ENCODE peak calls at places on chromosome 2, in seven cellular contexts. One of them, this sample, is unnamed.

GRCh38 chr2:96260404-96261260 is 5.2 kb downstream of the TMEM127 start:
- DNase-seq in lower lobe of right lung: peak; percentile 69
- DNase-seq in tibial nerve: no peak
- DNase-seq in HL-60: peak; percentile 82
- DNase-seq in IMR-90: peak; percentile 92
- DNase-seq in HCT116: peak; percentile 82
- DNase-seq in endodermal cell: peak; percentile 91
- DNase-seq in this sample: no peak

GRCh38 chr2:3126171-3126685 is 251.4 kb downstream of the EIPR1 start:
- DNase-seq in IMR-90: no peak
- DNase-seq in lower lobe of right lung: no peak
- DNase-seq in HL-60: no peak
- DNase-seq in HCT116: no peak
- DNase-seq in tibial nerve: no peak
- DNase-seq in endodermal cell: no peak
- DNase-seq in this sample: no peak

GRCh38 chr2:84781942-84782716 is 98.8 kb downstream of the TRABD2A start:
- DNase-seq in HL-60: no peak
- DNase-seq in IMR-90: peak; percentile 15
- DNase-seq in endodermal cell: no peak
- DNase-seq in HCT116: peak; percentile 8
- DNase-seq in lower lobe of right lung: peak; percentile 50
- DNase-seq in tibial nerve: no peak
- DNase-seq in this sample: peak; percentile 16

GRCh38 chr2:48482313-48482712 is 47.6 kb upstream of the STON1 start:
- DNase-seq in IMR-90: peak; percentile 88
- DNase-seq in tibial nerve: no peak
- DNase-seq in HCT116: no peak
- DNase-seq in HL-60: no peak
- DNase-seq in lower lobe of right lung: no peak
- DNase-seq in endodermal cell: no peak
- DNase-seq in this sample: no peak

GRCh38 chr2:735670-736218 is 58.5 kb upstream of the TMEM18 start:
- DNase-seq in tibial nerve: no peak
- DNase-seq in lower lobe of right lung: no peak
- DNase-seq in HL-60: no peak
- DNase-seq in HCT116: no peak
- DNase-seq in endodermal cell: no peak
- DNase-seq in IMR-90: no peak
- DNase-seq in this sample: no peak

GRCh38 chr2:105076121-105076520 is 38.3 kb downstream of the MRPS9 start:
- DNase-seq in HCT116: no peak
- DNase-seq in HL-60: no peak
- DNase-seq in tibial nerve: no peak
- DNase-seq in IMR-90: no peak
- DNase-seq in lower lobe of right lung: no peak
- DNase-seq in endodermal cell: no peak
- DNase-seq in this sample: no peak

GRCh38 chr2:124633812-124634211 is 608.7 kb downstream of the CNTNAP5 start:
- DNase-seq in endodermal cell: no peak
- DNase-seq in HCT116: no peak
- DNase-seq in IMR-90: no peak
- DNase-seq in tibial nerve: no peak
- DNase-seq in HL-60: no peak
- DNase-seq in lower lobe of right lung: no peak
- DNase-seq in this sample: no peak

GRCh38 chr2:134411828-134412638 is 158.2 kb downstream of the MGAT5 start:
- DNase-seq in IMR-90: peak; percentile 86
- DNase-seq in tibial nerve: peak; percentile 38
- DNase-seq in endodermal cell: peak; percentile 88
- DNase-seq in HCT116: peak; percentile 44
- DNase-seq in HL-60: peak; percentile 85
- DNase-seq in lower lobe of right lung: no peak
- DNase-seq in this sample: peak; percentile 83

GRCh38 chr2:9771481-9772017 is 71.7 kb upstream of the TAF1B start:
- DNase-seq in HL-60: no peak
- DNase-seq in HCT116: no peak
- DNase-seq in lower lobe of right lung: no peak
- DNase-seq in endodermal cell: peak; percentile 57
- DNase-seq in IMR-90: peak; percentile 80
- DNase-seq in tibial nerve: no peak
- DNase-seq in this sample: no peak

GRCh38 chr2:102063360-102063947 is 71.7 kb downstream of the IL1R2 start:
- DNase-seq in HL-60: peak; percentile 85
- DNase-seq in endodermal cell: no peak
- DNase-seq in HCT116: no peak
- DNase-seq in IMR-90: peak; percentile 51
- DNase-seq in lower lobe of right lung: peak; percentile 80
- DNase-seq in tibial nerve: no peak
- DNase-seq in this sample: no peak

GRCh38 chr2:42850016-42850805 is 57.8 kb upstream of the HAAO start:
- DNase-seq in endodermal cell: peak; percentile 30
- DNase-seq in HL-60: no peak
- DNase-seq in HCT116: no peak
- DNase-seq in lower lobe of right lung: no peak
- DNase-seq in IMR-90: no peak
- DNase-seq in tibial nerve: no peak
- DNase-seq in this sample: no peak

GRCh38 chr2:101704046-101704466 is 6.5 kb downstream of the MAP4K4 start:
- DNase-seq in HL-60: no peak
- DNase-seq in lower lobe of right lung: no peak
- DNase-seq in endodermal cell: no peak
- DNase-seq in IMR-90: peak; percentile 77
- DNase-seq in tibial nerve: no peak
- DNase-seq in HCT116: no peak
- DNase-seq in this sample: no peak

GRCh38 chr2:216944733-216945132 is 84.9 kb upstream of the TNP1 start:
- DNase-seq in HCT116: no peak
- DNase-seq in IMR-90: no peak
- DNase-seq in lower lobe of right lung: no peak
- DNase-seq in endodermal cell: no peak
- DNase-seq in tibial nerve: no peak
- DNase-seq in HL-60: no peak
- DNase-seq in this sample: no peak

GRCh38 chr2:216951166-216951565 is 91.3 kb upstream of the TNP1 start:
- DNase-seq in endodermal cell: no peak
- DNase-seq in HCT116: no peak
- DNase-seq in tibial nerve: no peak
- DNase-seq in lower lobe of right lung: no peak
- DNase-seq in IMR-90: no peak
- DNase-seq in HL-60: no peak
- DNase-seq in this sample: no peak

GRCh38 chr2:216949685-216950397 is 90.0 kb upstream of the TNP1 start:
- DNase-seq in endodermal cell: no peak
- DNase-seq in IMR-90: no peak
- DNase-seq in tibial nerve: no peak
- DNase-seq in lower lobe of right lung: no peak
- DNase-seq in HCT116: no peak
- DNase-seq in HL-60: no peak
- DNase-seq in this sample: no peak

GRCh38 chr2:216947055-216947454 is 87.2 kb upstream of the TNP1 start:
- DNase-seq in HCT116: no peak
- DNase-seq in tibial nerve: no peak
- DNase-seq in lower lobe of right lung: no peak
- DNase-seq in endodermal cell: no peak
- DNase-seq in IMR-90: no peak
- DNase-seq in HL-60: no peak
- DNase-seq in this sample: no peak

GRCh38 chr2:216950547-216950946 is 90.7 kb upstream of the TNP1 start:
- DNase-seq in endodermal cell: no peak
- DNase-seq in HL-60: no peak
- DNase-seq in tibial nerve: no peak
- DNase-seq in lower lobe of right lung: no peak
- DNase-seq in IMR-90: no peak
- DNase-seq in HCT116: no peak
- DNase-seq in this sample: no peak
- H3K4me3 ChIP-seq in endodermal cell: no peak overlapping the region
- H3K4me3 ChIP-seq in HL-60: no peak overlapping the region
- H3K4me3 ChIP-seq in tibial nerve: no peak overlapping the region
- H3K4me3 ChIP-seq in lower lobe of right lung: no peak overlapping the region
- H3K4me3 ChIP-seq in IMR-90: no peak overlapping the region
- H3K4me3 ChIP-seq in HCT116: no peak overlapping the region
- H3K4me3 ChIP-seq in this sample: no peak overlapping the region

DNA sequence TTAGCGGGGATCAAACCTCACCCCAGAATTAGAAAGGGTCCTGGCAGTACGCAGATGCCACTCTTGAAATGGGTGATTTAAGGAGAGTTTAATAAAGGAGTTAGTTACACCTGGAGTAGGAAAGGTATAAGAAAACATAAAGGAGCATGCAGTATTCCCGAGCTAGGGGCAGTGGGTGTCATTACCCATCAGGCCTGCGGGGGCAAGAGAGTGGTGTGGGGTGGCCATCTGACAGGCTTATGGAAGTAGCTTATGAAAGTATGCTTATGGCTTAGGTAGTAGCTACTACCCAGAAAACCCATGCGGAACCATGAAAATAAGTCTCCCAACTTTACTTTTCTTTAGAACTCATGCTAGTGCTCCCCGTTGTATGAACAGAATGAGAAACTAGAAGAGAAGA is 568.9 kb upstream of the ACVR2A start:
- DNase-seq in HCT116: peak; percentile 21
- DNase-seq in IMR-90: no peak
- DNase-seq in lower lobe of right lung: no peak
- DNase-seq in HL-60: peak; percentile 4
- DNase-seq in endodermal cell: peak; percentile 79
- DNase-seq in tibial nerve: no peak
- DNase-seq in this sample: no peak
- TF ChIP-seq CTCF in HCT116: peak; percentile 55
- TF ChIP-seq CTCF in IMR-90: no peak
- TF ChIP-seq CTCF in lower lobe of right lung: no peak
- TF ChIP-seq CTCF in HL-60: no peak
- TF ChIP-seq CTCF in endodermal cell: peak; percentile 71
- TF ChIP-seq CTCF in tibial nerve: no peak
- TF ChIP-seq CTCF in this sample: peak; percentile 4

GRCh38 chr2:27716301-27717069 is 52.8 kb downstream of the SLC4A1AP start:
- DNase-seq in lower lobe of right lung: no peak
- DNase-seq in HCT116: no peak
- DNase-seq in HL-60: no peak
- DNase-seq in tibial nerve: no peak
- DNase-seq in IMR-90: no peak
- DNase-seq in endodermal cell: peak; percentile 79
- DNase-seq in this sample: no peak

GRCh38 chr2:27715318-27716165 is 51.9 kb downstream of the SLC4A1AP start:
- DNase-seq in HCT116: no peak
- DNase-seq in HL-60: no peak
- DNase-seq in endodermal cell: peak; percentile 69
- DNase-seq in IMR-90: peak; percentile 69
- DNase-seq in lower lobe of right lung: no peak
- DNase-seq in tibial nerve: no peak
- DNase-seq in this sample: no peak

GRCh38 chr2:27714053-27714452 is 50.4 kb downstream of the SLC4A1AP start:
- DNase-seq in HL-60: no peak
- DNase-seq in IMR-90: no peak
- DNase-seq in HCT116: no peak
- DNase-seq in tibial nerve: no peak
- DNase-seq in lower lobe of right lung: no peak
- DNase-seq in endodermal cell: no peak
- DNase-seq in this sample: no peak

GRCh38 chr2:27714851-27715291 is 51.2 kb downstream of the SLC4A1AP start:
- DNase-seq in HCT116: no peak
- DNase-seq in tibial nerve: no peak
- DNase-seq in lower lobe of right lung: no peak
- DNase-seq in HL-60: no peak
- DNase-seq in IMR-90: no peak
- DNase-seq in endodermal cell: peak; percentile 64
- DNase-seq in this sample: no peak

GRCh38 chr2:27717070-27717453 is 53.4 kb downstream of the SLC4A1AP start:
- DNase-seq in IMR-90: peak; percentile 42
- DNase-seq in endodermal cell: no peak
- DNase-seq in HCT116: no peak
- DNase-seq in HL-60: no peak
- DNase-seq in tibial nerve: no peak
- DNase-seq in lower lobe of right lung: no peak
- DNase-seq in this sample: no peak
- H3K4me3 ChIP-seq in IMR-90: no peak overlapping the region
- H3K4me3 ChIP-seq in endodermal cell: no peak overlapping the region
- H3K4me3 ChIP-seq in HCT116: no peak overlapping the region
- H3K4me3 ChIP-seq in HL-60: no peak overlapping the region
- H3K4me3 ChIP-seq in tibial nerve: no peak overlapping the region
- H3K4me3 ChIP-seq in lower lobe of right lung: no peak overlapping the region
- H3K4me3 ChIP-seq in this sample: no peak overlapping the region

DNA sequence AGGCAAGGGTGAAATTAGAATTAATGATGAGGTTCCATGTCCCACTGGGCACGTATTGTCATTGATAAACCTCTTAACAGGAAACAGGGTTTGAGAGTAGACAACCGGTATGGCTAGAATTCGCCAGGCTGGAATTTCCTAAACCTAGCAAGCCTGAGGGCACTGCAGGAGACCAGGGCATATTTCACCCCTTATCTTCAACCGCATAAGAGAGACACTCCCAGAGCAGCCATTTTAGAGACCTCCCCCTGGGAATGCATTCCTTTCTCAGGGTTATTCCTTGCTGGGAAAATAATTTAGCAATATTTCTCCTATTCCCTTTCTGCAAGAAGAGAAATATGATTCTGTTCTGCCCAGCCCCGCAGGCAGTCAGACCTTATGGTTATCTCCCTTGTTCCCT is 334.6 kb upstream of the LYPD1 start:
- DNase-seq in IMR-90: no peak
- DNase-seq in endodermal cell: peak; percentile 63
- DNase-seq in HL-60: no peak
- DNase-seq in tibial nerve: no peak
- DNase-seq in lower lobe of right lung: no peak
- DNase-seq in HCT116: no peak
- DNase-seq in this sample: no peak
- TF ChIP-seq CTCF in IMR-90: no peak
- TF ChIP-seq CTCF in endodermal cell: no peak
- TF ChIP-seq CTCF in HL-60: no peak
- TF ChIP-seq CTCF in tibial nerve: no peak
- TF ChIP-seq CTCF in lower lobe of right lung: no peak
- TF ChIP-seq CTCF in HCT116: no peak
- TF ChIP-seq CTCF in this sample: no peak

GRCh38 chr2:25253153-25253617 is 84.8 kb upstream of the POMC start:
- DNase-seq in lower lobe of right lung: no peak
- DNase-seq in IMR-90: no peak
- DNase-seq in endodermal cell: no peak
- DNase-seq in HCT116: no peak
- DNase-seq in HL-60: no peak
- DNase-seq in tibial nerve: no peak
- DNase-seq in this sample: no peak
- H3K4me3 ChIP-seq in lower lobe of right lung: peak overlapping the region; percentile 74
- H3K4me3 ChIP-seq in IMR-90: no peak overlapping the region
- H3K4me3 ChIP-seq in endodermal cell: peak overlapping the region; percentile 71
- H3K4me3 ChIP-seq in HCT116: no peak overlapping the region
- H3K4me3 ChIP-seq in HL-60: no peak overlapping the region
- H3K4me3 ChIP-seq in tibial nerve: no peak overlapping the region
- H3K4me3 ChIP-seq in this sample: no peak overlapping the region